ENCODE peak calls at places on chromosome 2, in seven cellular contexts. L is lower lobe of right lung, W is PC-3, V is right lobe of liver, T is neural progenitor cell, D is mucosa of descending colon, N is heart right ventricle. X is an unnamed sample. For H3K4me1, the result is how much of the 10 kb centered on the place peaks cover.

GRCh38 chr2:173350383-173350782 is 4.3 kb upstream of the CDCA7 start:
- DNase-seq in V (no peak), N (no peak), W (no peak), T (no peak), L (no peak), D (no peak), X (no peak)

GRCh38 chr2:64837116-64837704 is 152.0 kb upstream of the SLC1A4 start:
- DNase-seq in N (no peak), L (no peak), T (no peak), D (no peak), V (no peak), W (peak), X (no peak)

GRCh38 chr2:60481257-60481656 is 72.2 kb downstream of the BCL11A start:
- DNase-seq in T (no peak), D (no peak), W (no peak), N (no peak), V (no peak), L (no peak), X (peak)

GRCh38 chr2:153497938-153498629 is 19.5 kb upstream of the RPRM start:
- DNase-seq in V (no peak), D (no peak), L (no peak), N (no peak), W (no peak), T (no peak), X (no peak)

GRCh38 chr2:3465844-3466481 is 53.4 kb downstream of the ADI1 start:
- DNase-seq in N (peak), L (no peak), V (no peak), T (no peak), D (no peak), W (peak), X (no peak)

GRCh38 chr2:46615555-46616487 is 136.5 kb downstream of the TMEM247 start:
- DNase-seq in W (peak), N (no peak), V (no peak), L (no peak), T (peak), D (peak), X (no peak)

GRCh38 chr2:156340818-156341481 is 8.4 kb upstream of the NR4A2 start:
- DNase-seq in V (no peak), D (peak), T (peak), L (no peak), N (no peak), W (no peak), X (peak)

GRCh38 chr2:40957508-40957907 is 505.6 kb upstream of the SLC8A1 start:
- DNase-seq in L (peak), N (no peak), T (no peak), W (peak), D (peak), V (no peak), X (no peak)

GRCh38 chr2:219908538-219908937 is 281.1 kb downstream of the SLC4A3 start:
- DNase-seq in N (no peak), D (no peak), T (no peak), L (no peak), W (peak), V (no peak), X (peak)

GRCh38 chr2:94997981-94998920 is 27.3 kb upstream of the MAL start:
- DNase-seq in D (no peak), T (no peak), W (no peak), L (peak), N (no peak), V (no peak), X (peak)

DNA sequence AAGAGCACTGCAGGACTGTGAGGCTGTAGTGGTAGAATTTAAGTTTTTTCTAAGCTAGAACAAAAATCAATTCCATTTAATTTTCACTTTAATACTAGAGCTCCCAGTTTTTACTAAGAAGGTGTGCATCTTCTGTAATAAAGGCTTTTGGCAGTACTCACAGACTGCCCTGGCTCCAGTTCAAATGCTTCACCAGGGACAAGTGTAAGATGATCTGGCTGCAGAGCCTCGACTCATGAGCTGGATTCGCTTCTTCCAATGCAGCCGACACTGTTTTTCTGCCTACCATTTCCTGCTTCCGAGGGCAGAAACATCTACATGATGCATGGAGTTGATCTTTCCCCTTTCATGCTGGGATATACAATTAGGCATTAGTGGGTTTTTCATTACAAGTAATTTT is 87.0 kb downstream of the FARSB start:
- DNase-seq in W (peak), V (no peak), L (no peak), D (no peak), N (peak), T (no peak), X (no peak)
- TF ChIP-seq CTCF in W (no peak), V (no peak), L (no peak), D (no peak), N (no peak), T (no peak), X (no peak)

GRCh38 chr2:233413046-233413445 is 58.8 kb downstream of the DGKD start:
- DNase-seq in D (no peak), L (no peak), T (no peak), V (no peak), N (no peak), W (peak), X (no peak)
- H3K4me1 ChIP-seq in D (under half), L (half or more), T (under half), V (under half), N (under half), W (half or more), X (under half)

DNA sequence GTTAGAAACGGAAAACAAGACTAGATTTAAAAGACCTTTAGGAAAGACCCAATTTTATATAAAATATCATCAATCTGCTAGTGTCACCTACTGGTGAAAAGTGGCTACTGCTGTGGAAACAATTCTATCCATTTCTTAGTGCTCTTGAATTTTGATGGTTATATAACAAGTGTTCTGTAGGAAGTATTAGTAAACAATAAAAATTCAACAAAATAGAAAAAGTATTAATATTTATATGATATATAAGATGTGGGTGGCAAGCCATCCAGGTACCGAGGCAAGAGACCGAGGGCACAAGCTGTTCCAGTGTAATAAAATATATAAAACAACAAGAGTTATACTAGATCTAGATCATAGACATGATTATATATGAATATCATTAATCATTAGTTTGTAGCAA is 6.2 kb upstream of the TMEM87B start:
- DNase-seq in L (no peak), N (peak), T (peak), W (peak), D (peak), V (no peak), X (no peak)
- TF ChIP-seq CTCF in L (peak), N (peak), T (peak), W (peak), D (peak), V (peak), X (peak)

GRCh38 chr2:97969466-97970067 is 26.2 kb downstream of the TMEM131 start:
- DNase-seq in N (no peak), L (no peak), W (no peak), D (no peak), V (no peak), T (no peak), X (no peak)

GRCh38 chr2:97966545-97967215 is 29.1 kb downstream of the TMEM131 start:
- DNase-seq in T (no peak), L (no peak), N (no peak), V (no peak), W (peak), D (no peak), X (no peak)

GRCh38 chr2:97967216-97967592 is 28.5 kb downstream of the TMEM131 start:
- DNase-seq in V (no peak), N (no peak), L (no peak), D (no peak), W (no peak), T (no peak), X (no peak)

GRCh38 chr2:97970300-97971060 is 25.3 kb downstream of the TMEM131 start:
- DNase-seq in N (no peak), D (no peak), L (no peak), V (no peak), W (no peak), T (no peak), X (no peak)

GRCh38 chr2:97968228-97968627 is 27.5 kb downstream of the TMEM131 start:
- DNase-seq in W (no peak), V (no peak), T (no peak), D (no peak), N (no peak), L (no peak), X (no peak)
- H3K4me1 ChIP-seq in W (under half), V (under half), T (under half), D (under half), N (under half), L (under half), X (under half)

GRCh38 chr2:211347328-211347727 is 790.9 kb downstream of the CPS1 start:
- DNase-seq in V (no peak), L (no peak), W (no peak), T (no peak), N (no peak), D (no peak), X (peak)
- TF ChIP-seq CTCF in V (no peak), L (no peak), W (peak), T (peak), N (no peak), D (no peak), X (peak)

DNA sequence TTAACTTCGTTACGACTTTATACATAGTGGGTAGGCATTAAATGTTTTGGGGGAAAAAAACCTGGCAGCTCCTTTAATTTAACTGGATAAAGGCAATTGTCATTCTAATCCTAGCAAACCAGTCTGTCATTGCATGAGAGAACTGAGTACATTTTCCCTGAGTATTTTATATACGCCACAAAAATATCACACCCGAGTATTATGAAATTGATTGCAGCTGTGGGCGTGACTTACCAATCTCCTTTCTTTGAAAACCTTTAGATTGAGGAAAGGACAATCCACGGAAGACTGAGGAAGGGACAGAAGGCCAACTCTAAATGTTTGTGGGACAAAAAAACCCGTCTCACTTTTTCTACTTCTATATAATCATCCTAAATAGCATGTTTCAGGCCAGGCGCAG is 9.0 kb downstream of the TM4SF20 start:
- DNase-seq in V (no peak), L (no peak), N (no peak), D (no peak), T (no peak), W (no peak), X (no peak)
- H3K4me1 ChIP-seq in V (under half), L (under half), N (under half), D (under half), T (under half), W (under half), X (under half)

DNA sequence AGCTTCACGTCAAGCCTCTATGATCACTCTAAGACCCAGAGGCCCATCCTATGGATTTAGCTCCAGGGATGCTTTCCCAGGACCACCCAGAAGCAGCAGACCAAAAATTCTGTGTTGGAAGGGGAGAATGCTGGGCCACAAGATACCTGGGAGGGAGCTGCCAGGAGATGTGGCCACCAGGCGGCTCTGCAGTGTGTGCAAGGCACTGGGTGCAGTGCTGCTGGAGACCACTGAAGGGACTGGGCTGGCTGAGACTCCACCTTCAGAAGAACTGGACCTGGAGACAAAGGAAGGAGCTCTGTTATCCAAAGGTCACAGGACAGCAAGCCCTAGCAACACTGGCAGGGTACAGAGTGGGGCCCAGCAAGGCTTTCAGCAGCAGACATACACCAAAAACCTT is 34.0 kb downstream of the KANSL3 start:
- DNase-seq in D (no peak), N (no peak), L (no peak), T (peak), V (no peak), W (no peak), X (peak)
- TF ChIP-seq CTCF in D (no peak), N (no peak), L (no peak), T (peak), V (no peak), W (peak), X (peak)

X was measured in endodermal cell.